ENCODE peak calls at places on chromosomes 11 and 22, in four cellular contexts. I, H, Z and N are unnamed samples. For H3K36me3 and H3K27me3, the result is how much of the 10 kb centered on the place peaks cover.

GRCh38 chr22:31812977-31813605 is 59.3 kb downstream of the DEPDC5 start:
- DNase-seq in Z (no peak), I (no peak), H (no peak), N (no peak)

GRCh38 chr11:76655466-76656086 is 15.0 kb downstream of the LRRC32 start:
- DNase-seq in I (peak), H (peak), Z (no peak), N (peak)

GRCh38 chr11:15045209-15045608 is 28.2 kb upstream of the CALCB start:
- DNase-seq in H (no peak), I (no peak), Z (no peak), N (no peak)

GRCh38 chr11:76654310-76654851 is 16.2 kb downstream of the LRRC32 start:
- DNase-seq in H (peak), I (peak), Z (no peak), N (no peak)

GRCh38 chr11:34044664-34045485 is 6.7 kb upstream of the CAPRIN1 start:
- DNase-seq in Z (no peak), H (no peak), I (no peak), N (no peak)

GRCh38 chr11:47329431-47329993 is 23.0 kb downstream of the MYBPC3 start:
- DNase-seq in Z (no peak), H (no peak), I (no peak), N (peak)

GRCh38 chr11:41522899-41523672 is 63.6 kb upstream of the LRRC4C start:
- DNase-seq in Z (no peak), I (no peak), H (no peak), N (peak)

GRCh38 chr22:43148581-43148980 is 2.8 kb upstream of the TSPO start:
- DNase-seq in I (no peak), Z (no peak), H (no peak), N (no peak)

GRCh38 chr22:36413022-36413770 is 25.4 kb upstream of the MYH9 start:
- DNase-seq in Z (peak), H (no peak), I (no peak), N (peak)

GRCh38 chr22:33707581-33707980 is 212.7 kb downstream of the LARGE1 start:
- DNase-seq in I (no peak), Z (no peak), H (no peak), N (no peak)

GRCh38 chr22:24564376-24565058 is 8.7 kb downstream of the SNRPD3 start:
- DNase-seq in I (no peak), H (peak), Z (peak), N (no peak)

GRCh38 chr11:122322369-122322768 is 206.4 kb upstream of the BLID start:
- DNase-seq in Z (no peak), H (no peak), I (no peak), N (no peak)

GRCh38 chr11:124277207-124277606 is 21.0 kb downstream of the OR8G5 start:
- DNase-seq in I (no peak), H (no peak), Z (no peak), N (no peak)

GRCh38 chr22:41237707-41238569 is 2.8 kb downstream of the CHADL start:
- DNase-seq in I (peak), H (peak), Z (peak), N (peak)

GRCh38 chr22:20987375-20987774 is 5.3 kb downstream of the LZTR1 start:
- DNase-seq in Z (no peak), H (no peak), I (no peak), N (no peak)

GRCh38 chr22:35940166-35940565 is 88.5 kb downstream of the RBFOX2 start:
- DNase-seq in Z (no peak), I (no peak), H (no peak), N (no peak)

GRCh38 chr11:100863080-100863581 is 176.0 kb downstream of the ARHGAP42 start:
- DNase-seq in H (no peak), Z (peak), I (no peak), N (no peak)

GRCh38 chr11:38543311-38543710 is 1945.3 kb upstream of the RAG2 start:
- DNase-seq in Z (no peak), H (no peak), I (no peak), N (no peak)

GRCh38 chr22:49365910-49366309 is 461.8 kb downstream of the BRD1 start:
- DNase-seq in Z (no peak), H (no peak), I (no peak), N (no peak)

GRCh38 chr11:128310676-128311445 is 276.5 kb downstream of the ETS1 start:
- DNase-seq in H (no peak), Z (no peak), I (no peak), N (no peak)

GRCh38 chr22:27461470-27461869 is 340.1 kb downstream of the MN1 start:
- DNase-seq in Z (no peak), I (no peak), H (no peak), N (peak)

GRCh38 chr11:27462543-27462942 is 10.0 kb downstream of the LGR4 start:
- DNase-seq in H (no peak), I (no peak), Z (no peak), N (no peak)

GRCh38 chr22:22536515-22536914 is 16.4 kb upstream of the ZNF280A start:
- DNase-seq in H (no peak), I (no peak), Z (no peak), N (no peak)

GRCh38 chr11:47617417-47617809 is 23.2 kb upstream of the C1QTNF4 start:
- DNase-seq in H (no peak), Z (no peak), I (no peak), N (no peak)

GRCh38 chr22:37199839-37200161 is 11.8 kb upstream of the C1QTNF6 start:
- DNase-seq in Z (no peak), H (peak), I (peak), N (peak)

GRCh38 chr11:57310630-57311086 is 14.1 kb downstream of the TNKS1BP1 start:
- DNase-seq in H (peak), I (peak), Z (peak), N (no peak)

GRCh38 chr22:38802671-38803121 is 8.8 kb upstream of the DNAL4 start:
- DNase-seq in H (no peak), Z (peak), I (no peak), N (peak)

GRCh38 chr22:33861216-33861875 is 58.9 kb downstream of the LARGE1 start:
- DNase-seq in I (no peak), Z (no peak), H (no peak), N (no peak)

GRCh38 chr11:46348986-46349401 is 1.7 kb downstream of the DGKZ start:
- DNase-seq in I (no peak), Z (no peak), H (no peak), N (no peak)

GRCh38 chr11:84655729-84656128 is 971.4 kb downstream of the DLG2 start:
- DNase-seq in Z (no peak), H (no peak), I (no peak), N (no peak)

GRCh38 chr11:84663731-84664130 is 963.4 kb downstream of the DLG2 start:
- DNase-seq in Z (no peak), I (no peak), H (no peak), N (no peak)

DNA sequence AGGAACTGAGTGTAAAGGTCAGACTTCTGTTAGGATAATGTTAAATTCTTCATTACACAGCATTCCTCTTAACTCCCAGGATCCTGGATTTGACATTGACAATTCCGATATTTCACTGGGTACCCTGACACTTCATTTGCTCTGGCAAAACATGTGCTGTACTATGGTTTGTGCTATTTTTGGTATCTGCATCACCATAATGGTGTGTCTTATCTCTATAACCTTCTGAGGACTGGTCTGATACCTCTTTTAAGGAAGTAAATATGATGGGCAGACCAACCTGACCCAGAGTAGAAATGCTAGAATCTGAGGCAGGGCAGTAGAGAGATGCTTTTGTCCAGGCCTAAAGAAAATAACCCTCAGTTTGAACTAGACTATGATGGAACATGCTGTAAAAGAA is 966.9 kb downstream of the DLG2 start:
- DNase-seq in I (no peak), H (no peak), Z (no peak), N (no peak)
- H3K36me3 ChIP-seq in I (under half), H (under half), Z (under half), N (under half)

GRCh38 chr11:61954106-61955030 is 4.2 kb downstream of the BEST1 start:
- DNase-seq in H (no peak), Z (no peak), I (no peak), N (no peak)
- H3K4me3 ChIP-seq in H (no peak), Z (no peak), I (peak), N (peak)

GRCh38 chr11:130383363-130384168 is 44.8 kb downstream of the ADAMTS8 start:
- DNase-seq in I (no peak), Z (no peak), H (no peak), N (peak)

GRCh38 chr11:130381317-130381716 is 47.1 kb downstream of the ADAMTS8 start:
- DNase-seq in H (no peak), I (no peak), Z (no peak), N (no peak)

DNA sequence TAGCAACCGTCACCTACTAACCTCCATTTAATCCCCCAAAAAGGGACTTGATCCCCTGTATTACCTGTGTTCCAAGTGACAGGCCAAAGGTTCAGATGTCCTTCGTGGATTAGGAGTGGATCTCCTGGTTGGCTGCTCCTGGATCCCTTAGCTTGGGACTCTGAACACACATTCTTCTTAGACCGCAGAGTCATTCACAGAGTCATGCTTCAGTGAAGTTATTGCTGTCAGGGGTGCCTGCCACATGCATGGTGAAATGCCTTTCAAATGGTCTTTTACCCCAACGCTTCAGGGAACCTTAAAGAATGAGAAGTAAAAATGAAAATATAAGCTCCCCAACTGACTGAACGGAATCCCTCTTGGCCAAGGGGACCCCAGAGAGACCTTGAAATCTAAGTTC is 49.1 kb downstream of the ADAMTS8 start:
- DNase-seq in I (no peak), Z (no peak), H (no peak), N (no peak)
- H3K27me3 ChIP-seq in I (under half), Z (under half), H (under half), N (under half)

GRCh38 chr11:95948637-95949036 is 24.7 kb upstream of the MTMR2 start:
- DNase-seq in Z (no peak), H (no peak), I (no peak), N (no peak)

GRCh38 chr11:95939091-95939490 is 15.2 kb upstream of the MTMR2 start:
- DNase-seq in Z (no peak), I (no peak), H (no peak), N (no peak)

DNA sequence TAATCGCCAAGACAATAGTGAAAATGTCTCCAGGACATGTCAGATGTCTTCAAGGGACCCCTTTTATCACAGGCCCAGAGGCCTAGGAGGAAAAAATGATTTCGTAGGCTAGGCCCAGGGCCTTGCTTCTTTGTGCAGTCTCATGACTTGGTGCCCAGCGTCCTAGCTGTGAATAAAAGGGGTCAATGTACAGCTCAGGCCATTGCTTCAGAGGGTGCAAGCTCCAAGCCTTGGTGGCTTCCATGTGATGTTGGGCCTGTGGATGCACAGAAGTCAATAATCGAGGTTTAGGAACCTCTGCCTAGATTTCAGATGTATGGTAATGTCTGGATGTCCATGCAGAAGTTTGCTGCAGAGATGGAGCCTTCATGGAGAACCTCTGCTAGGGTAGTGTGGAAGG is 20.7 kb upstream of the MTMR2 start:
- DNase-seq in H (no peak), I (no peak), Z (no peak), N (no peak)
- H3K36me3 ChIP-seq in H (under half), I (under half), Z (under half), N (under half)